ENCODE peak calls at places on chromosomes 1 and 21, in four cellular contexts. M is CD4-positive, alpha-beta T cell; S is pancreas; F is Panc1. A is an unnamed sample.

GRCh38 chr1:55640708-55641473 is 425.7 kb upstream of the USP24 start:
- DNase-seq in M (no peak), S (peak), F (no peak), A (peak)

GRCh38 chr1:25616932-25617625 is 488 bp downstream of the MAN1C1 start:
- DNase-seq in M (no peak), S (no peak), F (no peak), A (peak)

GRCh38 chr1:204713541-204713940 is 28.0 kb upstream of the LRRN2 start:
- DNase-seq in M (no peak), S (no peak), F (no peak), A (no peak)

GRCh38 chr1:231930257-231930947 is 303.8 kb downstream of the DISC1 start:
- DNase-seq in M (no peak), S (no peak), F (no peak), A (no peak)

GRCh38 chr1:4638347-4638734 is 16.1 kb upstream of the AJAP1 start:
- DNase-seq in M (no peak), S (no peak), F (no peak), A (peak)

GRCh38 chr1:198686069-198686728 is 47.4 kb downstream of the PTPRC start:
- DNase-seq in M (no peak), S (no peak), F (no peak), A (no peak)

GRCh38 chr1:11648732-11649158 is 5.5 kb downstream of the FBXO2 start:
- DNase-seq in M (no peak), S (no peak), F (no peak), A (no peak)

GRCh38 chr1:2970311-2971145 is 50.7 kb upstream of the ACTRT2 start:
- DNase-seq in M (no peak), S (no peak), F (no peak), A (no peak)

GRCh38 chr1:11069233-11069950 is 9.6 kb upstream of the SRM start:
- DNase-seq in M (no peak), S (no peak), F (no peak), A (peak)

GRCh38 chr1:207959995-207960745 is 49.2 kb upstream of the CD34 start:
- DNase-seq in M (no peak), S (no peak), F (no peak), A (no peak)

GRCh38 chr1:202362212-202362611 is 13.7 kb downstream of the PPP1R12B start:
- DNase-seq in M (no peak), S (no peak), F (no peak), A (no peak)

GRCh38 chr1:7478142-7478796 is 292.8 kb upstream of the VAMP3 start:
- DNase-seq in M (no peak), S (no peak), F (no peak), A (no peak)

GRCh38 chr1:22540311-22540710 is 23.0 kb upstream of the EPHA8 start:
- DNase-seq in M (no peak), S (no peak), F (no peak), A (no peak)

GRCh38 chr1:4308826-4309225 is 345.6 kb upstream of the AJAP1 start:
- DNase-seq in M (no peak), S (no peak), F (no peak), A (no peak)

GRCh38 chr1:29433830-29434229 is 197.5 kb downstream of the PTPRU start:
- DNase-seq in M (no peak), S (no peak), F (no peak), A (no peak)

GRCh38 chr1:234562336-234562735 is 47.6 kb downstream of the IRF2BP2 start:
- DNase-seq in M (no peak), S (peak), F (no peak), A (no peak)

GRCh38 chr1:210372491-210372890 is 43.8 kb downstream of the HHAT start:
- DNase-seq in M (no peak), S (no peak), F (peak), A (no peak)

GRCh38 chr1:104648269-104648691 is 898.6 kb downstream of the AMY1C start:
- DNase-seq in M (no peak), S (no peak), F (peak), A (no peak)

GRCh38 chr21:45550552-45551210 is 8.4 kb upstream of the SLC19A1 start:
- DNase-seq in M (peak), S (peak), F (no peak), A (no peak)

GRCh38 chr1:63718464-63719075 is 55.2 kb upstream of the ROR1 start:
- DNase-seq in M (no peak), S (no peak), F (no peak), A (no peak)

GRCh38 chr21:17089121-17089520 is 423.7 kb upstream of the CXADR start:
- DNase-seq in M (no peak), S (no peak), F (no peak), A (no peak)

GRCh38 chr1:153024413-153024812 is 6.6 kb upstream of the SPRR1B start:
- DNase-seq in M (no peak), S (no peak), F (no peak), A (no peak)

GRCh38 chr1:23925279-23925678 is 12.1 kb upstream of the CNR2 start:
- DNase-seq in M (no peak), S (no peak), F (no peak), A (no peak)

GRCh38 chr1:54596756-54597155 is 26.6 kb downstream of the FAM151A start:
- DNase-seq in M (no peak), S (no peak), F (no peak), A (no peak)

GRCh38 chr1:9594471-9595155 is 5.9 kb downstream of the TMEM201 start:
- DNase-seq in M (no peak), S (no peak), F (no peak), A (no peak)

GRCh38 chr1:234881893-234882771 is 246.5 kb downstream of the TOMM20 start:
- DNase-seq in M (no peak), S (no peak), F (no peak), A (no peak)

DNA sequence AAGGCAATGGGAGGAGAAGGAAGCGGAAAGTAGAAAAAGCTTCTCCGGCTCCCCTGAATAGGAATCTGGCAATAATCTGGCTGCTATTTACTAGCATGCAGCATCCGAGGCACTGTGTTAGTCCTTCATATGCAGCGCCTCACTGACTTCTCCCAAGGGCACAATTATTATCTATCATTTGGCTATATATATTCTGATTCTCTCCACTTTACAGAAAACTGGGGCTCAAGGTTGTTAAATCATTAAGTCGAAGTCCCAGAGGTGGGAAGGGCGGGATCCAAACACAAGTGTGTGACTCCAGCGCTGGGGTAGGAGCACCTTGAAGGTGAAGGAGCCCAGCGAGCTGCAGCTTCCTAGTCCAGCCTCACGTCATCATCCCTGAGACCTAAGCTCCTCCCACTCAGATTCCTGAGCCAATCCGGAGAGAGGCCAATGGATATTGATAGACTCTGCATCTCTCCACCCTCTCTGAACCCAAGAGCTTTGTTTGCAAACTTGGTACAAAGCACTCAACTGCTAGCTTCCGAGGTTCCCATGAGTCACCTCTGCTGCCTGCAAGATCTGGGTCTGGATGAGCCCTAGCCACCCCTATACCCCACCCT is 16.6 kb upstream of the EYA3 start:
- DNase-seq in M (no peak), S (peak), F (no peak), A (no peak)
- H3K27ac ChIP-seq in M (no peak), S (peak), F (no peak), A (no peak)

DNA sequence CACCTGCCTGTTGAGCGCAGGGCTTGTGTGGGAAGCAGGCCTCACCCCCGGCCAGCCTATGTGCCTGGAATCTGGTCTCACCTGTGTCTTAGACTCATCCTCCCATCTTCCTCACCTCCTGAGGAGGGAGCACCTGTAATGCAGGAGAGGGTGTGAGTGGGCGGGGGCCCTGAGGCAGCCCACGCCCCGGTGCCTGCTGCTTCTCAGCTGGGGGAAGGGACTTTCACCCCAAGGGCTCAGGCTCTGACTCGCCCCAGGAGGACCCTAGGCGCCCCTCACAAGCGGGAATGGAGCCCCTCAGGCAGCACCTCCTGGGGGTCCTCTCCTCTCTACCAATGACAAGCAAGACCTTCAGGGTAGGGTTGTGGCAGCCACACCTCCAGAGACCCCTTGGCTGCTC is 6.7 kb upstream of the ZNF670 start:
- DNase-seq in M (no peak), S (no peak), F (no peak), A (no peak)
- TF ChIP-seq CTCF in M (no peak), S (no peak), F (no peak), A (no peak)

GRCh38 chr1:167515893-167516321 is 2.4 kb downstream of the CD247 start:
- DNase-seq in M (no peak), S (no peak), F (no peak), A (no peak)
- H3K27ac ChIP-seq in M (peak), S (no peak), F (no peak), A (no peak)

GRCh38 chr1:109192433-109192832 is 21.3 kb upstream of the SARS1 start:
- DNase-seq in M (no peak), S (no peak), F (no peak), A (no peak)

GRCh38 chr1:109191377-109191776 is 22.3 kb upstream of the SARS1 start:
- DNase-seq in M (no peak), S (no peak), F (no peak), A (no peak)

GRCh38 chr1:109197163-109198042 is 16.3 kb upstream of the SARS1 start:
- DNase-seq in M (no peak), S (peak), F (peak), A (no peak)

GRCh38 chr1:109190189-109190588 is 23.5 kb upstream of the SARS1 start:
- DNase-seq in M (no peak), S (no peak), F (no peak), A (no peak)

DNA sequence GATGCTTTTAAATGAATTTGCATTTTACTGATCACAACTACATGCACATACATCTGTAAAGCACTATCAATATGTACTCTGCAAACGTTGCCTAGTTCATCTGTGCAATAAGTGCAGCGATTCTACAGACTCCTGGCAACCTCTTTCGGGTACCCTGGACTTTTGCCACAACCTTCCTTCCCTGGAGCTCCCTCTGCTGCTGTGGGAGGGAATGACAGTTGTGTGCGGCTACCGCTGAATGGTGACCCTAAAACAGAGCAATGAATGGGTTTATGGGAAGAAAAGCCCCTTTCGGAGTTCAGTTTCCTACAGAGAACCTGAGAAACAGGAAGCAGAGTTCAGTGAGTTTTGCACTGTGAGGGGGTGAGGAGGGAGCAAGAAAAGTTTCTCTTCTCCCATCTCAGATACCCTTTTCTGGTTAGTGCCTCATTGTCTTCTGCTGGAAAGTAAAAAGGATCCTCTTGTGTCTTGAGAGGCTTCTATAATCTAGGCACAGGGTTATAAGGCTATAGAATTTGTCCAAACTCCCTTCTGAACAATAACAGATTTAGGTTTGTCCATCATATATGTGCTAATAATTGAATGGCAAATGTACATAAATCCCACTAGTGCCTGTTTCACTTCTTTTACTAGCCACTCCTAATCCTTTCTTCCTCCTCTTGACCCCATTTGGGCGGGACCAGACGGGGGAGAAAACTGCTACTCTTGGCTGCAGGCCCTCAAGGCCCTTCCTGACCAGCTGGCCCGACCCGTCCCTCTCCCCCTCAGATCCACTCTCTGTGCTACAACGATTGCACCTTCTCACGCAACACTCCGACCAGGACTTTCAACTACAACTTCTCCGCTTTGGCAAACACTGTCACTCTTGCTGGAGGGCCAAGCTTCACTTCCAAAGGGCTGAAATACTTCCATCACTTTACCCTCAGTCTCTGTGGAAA is 19.8 kb upstream of the SARS1 start:
- DNase-seq in M (peak), S (peak), F (no peak), A (peak)
- TF ChIP-seq CTCF in M (peak), S (peak), F (peak), A (peak)

GRCh38 chr21:41952568-41953248 is 1.1 kb downstream of the C2CD2 start:
- DNase-seq in M (no peak), S (no peak), F (no peak), A (peak)
- H3K27ac ChIP-seq in M (no peak), S (no peak), F (peak), A (peak)

DNA sequence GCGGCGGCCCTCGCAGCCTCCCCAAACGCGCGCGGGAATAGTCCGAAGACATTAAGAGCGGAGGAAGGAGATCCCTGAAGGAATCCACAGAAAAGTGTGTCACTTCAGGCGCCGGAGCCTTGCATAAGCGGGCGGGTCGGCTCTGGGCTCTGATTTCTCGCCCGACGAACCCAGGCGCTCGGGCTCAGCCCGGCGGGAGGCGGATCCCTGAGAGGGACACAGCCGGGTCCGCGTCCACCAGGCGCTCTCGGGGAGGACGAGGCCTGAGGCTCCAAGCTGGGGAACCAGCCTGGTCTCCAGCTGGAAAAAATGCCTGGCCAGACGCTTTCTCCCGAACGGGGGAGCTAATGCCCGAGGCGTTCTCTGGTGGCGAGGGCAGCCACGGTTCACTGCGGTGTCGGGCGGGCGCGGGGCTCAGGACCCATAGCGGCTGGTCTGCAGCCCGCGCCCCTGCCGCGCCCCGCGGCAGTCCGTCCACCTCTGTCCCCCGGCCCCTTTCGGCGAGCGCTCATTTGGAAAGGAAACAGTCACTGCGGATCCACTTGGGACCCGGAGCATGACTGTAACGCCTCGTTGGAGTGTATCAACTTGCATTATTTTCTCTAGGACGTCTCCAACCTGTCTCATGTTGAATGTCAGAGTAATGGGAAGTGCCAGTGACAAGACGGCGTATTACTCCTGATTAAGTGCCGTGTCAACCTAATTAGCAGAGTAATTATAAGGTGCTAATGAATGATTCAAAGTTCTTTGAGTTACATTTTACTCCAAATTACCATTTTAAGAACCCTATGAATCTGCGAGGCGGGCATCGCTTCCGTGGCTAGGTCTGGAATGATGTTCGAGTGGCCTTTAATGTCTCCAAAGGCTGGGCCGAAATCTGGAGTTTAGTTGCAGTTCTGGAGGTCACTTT is 1.6 kb upstream of the BARHL2 start:
- DNase-seq in M (no peak), S (no peak), F (no peak), A (no peak)
- TF ChIP-seq CTCF in M (no peak), S (no peak), F (no peak), A (no peak)

DNA sequence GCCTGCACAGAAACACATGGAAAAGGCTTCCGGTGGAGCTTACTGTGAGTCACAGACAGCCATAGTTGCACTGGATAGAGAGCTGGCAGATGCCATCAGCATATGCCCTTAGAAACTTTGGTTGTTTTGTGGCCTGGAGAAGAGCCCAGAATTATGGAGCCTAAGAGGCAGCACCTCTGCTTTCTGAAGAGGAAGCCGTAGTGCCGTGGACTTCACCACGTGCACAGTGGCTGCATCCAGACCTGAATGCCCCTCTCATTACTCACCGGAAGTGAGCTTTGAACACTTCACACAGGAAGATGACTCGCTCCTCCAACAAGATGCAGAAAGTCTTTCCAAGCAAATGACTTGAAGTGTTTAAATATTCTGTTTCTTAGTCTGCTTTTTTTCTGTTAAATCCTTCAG is 28.4 kb downstream of the JUN start:
- DNase-seq in M (peak), S (peak), F (peak), A (peak)
- H3K27ac ChIP-seq in M (no peak), S (peak), F (peak), A (peak)

GRCh38 chr1:19369396-19370090 is 57.4 kb downstream of the SLC66A1 start:
- DNase-seq in M (no peak), S (no peak), F (no peak), A (no peak)

GRCh38 chr1:19372602-19373001 is 60.5 kb downstream of the SLC66A1 start:
- DNase-seq in M (no peak), S (no peak), F (no peak), A (no peak)

GRCh38 chr1:19372136-19372514 is 60.0 kb downstream of the SLC66A1 start:
- DNase-seq in M (no peak), S (no peak), F (no peak), A (no peak)

GRCh38 chr1:19370453-19371170 is 58.5 kb downstream of the SLC66A1 start:
- DNase-seq in M (no peak), S (no peak), F (no peak), A (no peak)

GRCh38 chr1:19371226-19372135 is 59.4 kb downstream of the SLC66A1 start:
- DNase-seq in M (no peak), S (no peak), F (no peak), A (no peak)
- TF ChIP-seq CTCF in M (no peak), S (no peak), F (no peak), A (no peak)

GRCh38 chr1:14740466-14740865 is 142.0 kb downstream of the KAZN start:
- DNase-seq in M (no peak), S (no peak), F (no peak), A (no peak)
- H3K27ac ChIP-seq in M (no peak), S (no peak), F (no peak), A (no peak)